ENCODE peak calls at places on chromosomes 2 and 18, in four cellular contexts. V is K562, H is HepG2, P is GM12878. O is an unnamed sample.

GRCh38 chr2:11532434-11533055 is 1.3 kb upstream of the GREB1 start:
- DNase-seq in H (no peak), V (no peak), P (no peak), O (no peak)

GRCh38 chr2:26976242-26976641 is 5.8 kb downstream of the MAPRE3 start:
- DNase-seq in H (no peak), V (no peak), P (no peak), O (no peak)

GRCh38 chr2:18117592-18117991 is 239.1 kb downstream of the KCNS3 start:
- DNase-seq in P (no peak), H (peak), V (no peak), O (peak)

GRCh38 chr2:237515166-237515565 is 28.1 kb downstream of the MLPH start:
- DNase-seq in V (no peak), H (no peak), P (no peak), O (no peak)

GRCh38 chr2:241209271-241209670 is 20.8 kb downstream of the ANO7 start:
- DNase-seq in P (no peak), V (peak), H (no peak), O (no peak)

GRCh38 chr2:98277156-98277859 is 68.9 kb upstream of the CNGA3 start:
- DNase-seq in P (no peak), H (no peak), V (no peak), O (no peak)

GRCh38 chr2:41970898-41971660 is 76.7 kb upstream of the PKDCC start:
- DNase-seq in H (no peak), V (no peak), P (no peak), O (no peak)

GRCh38 chr2:163191372-163191771 is 352.8 kb upstream of the KCNH7 start:
- DNase-seq in H (peak), P (no peak), V (peak), O (peak)

GRCh38 chr2:63692002-63692606 is 103.3 kb downstream of the MDH1 start:
- DNase-seq in H (peak), P (no peak), V (peak), O (peak)

GRCh38 chr2:192265751-192266150 is 71.0 kb upstream of the TMEFF2 start:
- DNase-seq in H (no peak), P (no peak), V (no peak), O (no peak)

GRCh38 chr2:177355874-177356273 is 36.7 kb upstream of the AGPS start:
- DNase-seq in H (no peak), V (no peak), P (no peak), O (no peak)

GRCh38 chr2:73232471-73233153 is 427 bp downstream of the PRADC1 start:
- DNase-seq in P (no peak), H (no peak), V (peak), O (no peak)

GRCh38 chr2:102253753-102254150 is 57.6 kb upstream of the IL1RL1 start:
- DNase-seq in P (no peak), H (no peak), V (no peak), O (no peak)

GRCh38 chr2:117933884-117934354 is 80.0 kb downstream of the CCDC93 start:
- DNase-seq in P (no peak), H (peak), V (no peak), O (no peak)

GRCh38 chr2:59756145-59756544 is 797.3 kb downstream of the BCL11A start:
- DNase-seq in H (no peak), V (no peak), P (no peak), O (no peak)

GRCh38 chr2:134078349-134078748 is 175.5 kb upstream of the MGAT5 start:
- DNase-seq in V (no peak), H (no peak), P (no peak), O (no peak)

GRCh38 chr2:85704800-85705679 is 10.9 kb downstream of the GNLY start:
- DNase-seq in H (no peak), V (no peak), P (peak), O (no peak)

GRCh38 chr2:172230783-172231446 is 128.2 kb upstream of the DLX2 start:
- DNase-seq in H (no peak), P (no peak), V (no peak), O (no peak)

GRCh38 chr2:23564618-23564967 is 179.6 kb downstream of the KLHL29 start:
- DNase-seq in V (no peak), H (no peak), P (no peak), O (no peak)

GRCh38 chr2:501130-501529 is 176.1 kb downstream of the TMEM18 start:
- DNase-seq in P (no peak), H (no peak), V (peak), O (peak)

GRCh38 chr18:24068945-24069693 is 54.6 kb downstream of the TTC39C start:
- DNase-seq in P (no peak), V (no peak), H (no peak), O (no peak)

GRCh38 chr18:23258566-23259265 is 123.4 kb downstream of the CABLES1 start:
- DNase-seq in P (no peak), H (no peak), V (no peak), O (no peak)

GRCh38 chr2:157489981-157490380 is 46.1 kb upstream of the CYTIP start:
- DNase-seq in P (no peak), V (no peak), H (no peak), O (no peak)

DNA sequence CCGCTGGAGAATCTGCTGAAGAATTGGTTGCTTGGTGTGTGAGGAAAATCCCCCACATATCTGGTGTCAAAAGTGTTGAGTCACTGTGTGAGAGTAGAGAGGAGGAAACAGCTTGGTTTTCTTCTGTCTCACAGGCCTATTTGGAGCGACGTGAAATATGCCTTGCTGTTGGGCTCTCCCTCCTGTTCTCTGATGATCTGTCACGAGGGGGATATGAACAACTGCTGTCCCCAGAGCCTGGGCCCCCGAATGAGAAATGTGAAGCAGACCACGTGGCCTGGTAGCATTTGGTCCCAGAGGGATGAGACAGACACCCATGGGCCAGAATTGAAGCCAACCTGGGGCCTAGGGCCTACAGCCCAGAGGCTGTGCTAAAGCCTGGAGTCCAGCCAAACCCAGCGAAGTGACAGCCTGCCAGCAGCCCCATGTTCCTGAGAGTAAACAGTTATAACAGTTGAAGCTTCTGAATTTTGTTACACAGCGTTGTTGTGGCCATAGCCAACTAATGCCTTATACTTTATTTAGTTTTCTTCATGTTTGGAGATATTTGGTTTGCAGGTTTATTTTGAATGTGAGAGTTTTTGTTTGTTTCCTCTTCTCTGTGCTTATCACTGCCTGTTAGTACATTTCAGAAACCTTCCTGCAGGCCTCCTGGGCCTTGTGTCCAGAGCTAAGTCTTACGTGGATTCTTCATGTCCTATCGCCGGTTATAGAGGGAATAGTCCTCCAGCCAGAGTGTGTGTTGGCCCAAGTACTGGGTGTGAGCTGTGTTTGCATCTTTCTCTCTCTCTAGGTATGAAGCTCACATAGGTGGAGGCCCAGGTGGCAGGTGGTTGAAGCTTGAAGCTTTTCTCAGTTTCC is 18.7 kb upstream of the COLEC12 start:
- DNase-seq in H (no peak), P (peak), V (peak), O (no peak)
- TF ChIP-seq FOXK2 in H (no peak), P (no peak), V (no peak), O (no peak)

GRCh38 chr2:122543815-122544214 is 788.4 kb downstream of the TSN start:
- DNase-seq in P (no peak), V (no peak), H (no peak), O (no peak)
- TF ChIP-seq FOXK2 in P (no peak), V (no peak), H (no peak), O (no peak)

GRCh38 chr2:170166735-170167134 is 11.2 kb upstream of the MYO3B start:
- DNase-seq in V (no peak), P (no peak), H (no peak), O (no peak)

GRCh38 chr2:170165129-170165528 is 12.8 kb upstream of the MYO3B start:
- DNase-seq in P (no peak), V (no peak), H (no peak), O (no peak)

GRCh38 chr2:170161516-170162260 is 16.3 kb upstream of the MYO3B start:
- DNase-seq in V (peak), P (no peak), H (no peak), O (no peak)

GRCh38 chr2:170162261-170162612 is 15.7 kb upstream of the MYO3B start:
- DNase-seq in P (no peak), V (no peak), H (no peak), O (no peak)

DNA sequence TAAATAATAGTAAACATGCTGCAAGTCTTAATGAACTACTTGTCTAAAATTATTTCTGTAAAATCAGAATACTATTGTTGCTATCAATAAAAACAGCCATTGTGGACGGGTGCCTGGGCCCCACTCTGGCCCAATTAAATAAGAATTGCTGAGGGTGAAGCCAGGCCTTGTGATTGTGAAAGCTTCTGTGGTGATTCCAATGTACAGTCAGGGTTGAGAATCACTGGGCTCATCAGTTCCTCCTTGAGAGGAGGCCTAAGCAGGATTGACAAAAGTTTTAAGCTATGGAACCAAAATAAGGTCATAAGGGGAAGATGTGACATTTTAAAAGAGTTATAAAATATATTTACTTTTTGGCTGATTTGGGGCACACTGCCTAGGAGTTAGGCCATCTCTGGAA is 14.3 kb upstream of the MYO3B start:
- DNase-seq in P (no peak), V (no peak), H (no peak), O (no peak)
- TF ChIP-seq FOXK2 in P (no peak), V (no peak), H (no peak), O (no peak)

GRCh38 chr2:179965291-179965690 is 41.8 kb downstream of the CWC22 start:
- DNase-seq in P (no peak), V (no peak), H (no peak), O (no peak)
- TF ChIP-seq FOXK2 in P (no peak), V (no peak), H (no peak), O (no peak)

O was measured in HEK293T.